ENCODE peak calls at places on chromosomes 6 and 20, in four cellular contexts. V is NCI-H2081, B is fibroblast of mammary gland, C is GM19239. W is an unnamed sample.

GRCh38 chr6:92428443-92428842 is 990.9 kb downstream of the EPHA7 start:
- DNase-seq in V (no peak), B (no peak), C (no peak), W (peak; percentile 42)

GRCh38 chr6:169991913-169992312 is 240.5 kb downstream of the ERMARD start:
- DNase-seq in V (no peak), B (no peak), C (no peak), W (no peak)

GRCh38 chr20:2801459-2801728 is 967 bp upstream of the CPXM1 start:
- DNase-seq in V (no peak), B (no peak), C (no peak), W (no peak)

GRCh38 chr6:1701668-1702353 is 92.1 kb downstream of the FOXC1 start:
- DNase-seq in V (no peak), B (peak; percentile 94), C (no peak), W (peak; percentile 73)

GRCh38 chr6:87917861-87918260 is 129.8 kb upstream of the SPACA1 start:
- DNase-seq in V (no peak), B (no peak), C (no peak), W (peak; percentile 26)

GRCh38 chr20:48761023-48761785 is 66.6 kb downstream of the PREX1 start:
- DNase-seq in V (no peak), B (no peak), C (no peak), W (no peak)

GRCh38 chr20:48679603-48680002 is 148.2 kb downstream of the PREX1 start:
- DNase-seq in V (no peak), B (no peak), C (no peak), W (no peak)

GRCh38 chr6:140062042-140063041 is 687.9 kb upstream of the CITED2 start:
- DNase-seq in V (no peak), B (peak; percentile 95), C (no peak), W (peak; percentile 82)

GRCh38 chr20:54585222-54585621 is 109.8 kb downstream of the DOK5 start:
- DNase-seq in V (no peak), B (peak; percentile 1), C (no peak), W (no peak)

GRCh38 chr20:44031822-44032582 is 117.3 kb downstream of the TOX2 start:
- DNase-seq in V (no peak), B (no peak), C (no peak), W (no peak)

GRCh38 chr6:150070236-150070860 is 1.4 kb upstream of the ULBP3 start:
- DNase-seq in V (no peak), B (no peak), C (no peak), W (no peak)

GRCh38 chr20:61899971-61900370 is 165.7 kb downstream of the TAF4 start:
- DNase-seq in V (no peak), B (no peak), C (no peak), W (no peak)

GRCh38 chr6:139369568-139370046 is 4.8 kb downstream of the CITED2 start:
- DNase-seq in V (peak; percentile 25), B (peak; percentile 74), C (no peak), W (peak; percentile 76)

GRCh38 chr6:36679043-36679821 is 718 bp downstream of the CDKN1A start:
- DNase-seq in V (peak; percentile 36), B (peak; percentile 73), C (no peak), W (peak; percentile 80)

GRCh38 chr6:89278956-89279355 is 36.1 kb downstream of the GABRR2 start:
- DNase-seq in V (no peak), B (no peak), C (no peak), W (no peak)

GRCh38 chr6:87078983-87079616 is 15.8 kb downstream of the CGA start:
- DNase-seq in V (peak; percentile 31), B (peak; percentile 69), C (peak; percentile 49), W (peak; percentile 77)

GRCh38 chr6:163449076-163449475 is 34.6 kb downstream of the QKI start:
- DNase-seq in V (no peak), B (no peak), C (no peak), W (no peak)

GRCh38 chr6:37680668-37681067 is 17.0 kb downstream of the MDGA1 start:
- DNase-seq in V (peak; percentile 90), B (no peak), C (no peak), W (no peak)

GRCh38 chr6:47400581-47400980 is 77.0 kb upstream of the CD2AP start:
- DNase-seq in V (no peak), B (no peak), C (no peak), W (no peak)

GRCh38 chr6:154488276-154488627 is 22.2 kb downstream of the CNKSR3 start:
- DNase-seq in V (no peak), B (peak; percentile 71), C (no peak), W (no peak)

GRCh38 chr6:7727951-7728854 is 2.3 kb downstream of the BMP6 start:
- DNase-seq in V (no peak), B (no peak), C (peak; percentile 18), W (peak; percentile 38)

GRCh38 chr6:12208190-12208589 is 82.0 kb upstream of the EDN1 start:
- DNase-seq in V (no peak), B (peak; percentile 66), C (no peak), W (no peak)

GRCh38 chr6:154996841-154997311 is 1.8 kb downstream of the TIAM2 start:
- DNase-seq in V (no peak), B (no peak), C (no peak), W (no peak)

GRCh38 chr6:147204060-147204785 is at the start of gene STXBP5:
- DNase-seq in V (peak; percentile 44), B (peak; percentile 39), C (peak; percentile 27), W (peak; percentile 49)

GRCh38 chr6:160775730-160776129 is 73.7 kb downstream of the PLG start:
- DNase-seq in V (no peak), B (no peak), C (no peak), W (no peak)

GRCh38 chr6:155117266-155117665 is 122.2 kb downstream of the TIAM2 start:
- DNase-seq in V (no peak), B (peak; percentile 44), C (no peak), W (peak; percentile 57)

GRCh38 chr6:114000066-114000465 is 29.1 kb upstream of the HDAC2 start:
- DNase-seq in V (no peak), B (peak; percentile 64), C (no peak), W (no peak)

GRCh38 chr20:32877507-32877906 is 18.8 kb downstream of the EFCAB8 start:
- DNase-seq in V (peak; percentile 13), B (no peak), C (no peak), W (peak; percentile 81)

GRCh38 chr6:34240329-34241248 is 3.9 kb downstream of the HMGA1 start:
- DNase-seq in V (no peak), B (no peak), C (no peak), W (no peak)